ENCODE peak calls at places on chromosomes 3 and 15, in four cellular contexts. O is GM12878, E is HepG2, W is K562. L is an unnamed sample.

GRCh38 chr15:76285241-76285825 is 25.9 kb downstream of the ETFA start:
- DNase-seq in O (no peak), E (peak), W (peak), L (no peak)

GRCh38 chr3:179068779-179069530 is 2.7 kb downstream of the ZMAT3 start:
- DNase-seq in O (no peak), E (no peak), W (peak), L (no peak)

GRCh38 chr3:114857281-114857680 is 289.8 kb downstream of the ZBTB20 start:
- DNase-seq in O (no peak), E (no peak), W (no peak), L (no peak)

GRCh38 chr15:50712018-50712417 is 25.4 kb upstream of the TRPM7 start:
- DNase-seq in O (no peak), E (no peak), W (no peak), L (no peak)

GRCh38 chr3:171824824-171825221 is 14.5 kb upstream of the PLD1 start:
- DNase-seq in O (no peak), E (no peak), W (no peak), L (no peak)

GRCh38 chr3:152404976-152405375 is 136.2 kb downstream of the MBNL1 start:
- DNase-seq in O (no peak), E (no peak), W (no peak), L (no peak)

GRCh38 chr3:10707089-10707983 is 108.7 kb upstream of the SLC6A11 start:
- DNase-seq in O (no peak), E (no peak), W (no peak), L (no peak)

GRCh38 chr3:193499152-193499551 is 55.5 kb downstream of the ATP13A4 start:
- DNase-seq in O (no peak), E (no peak), W (no peak), L (no peak)

GRCh38 chr3:42492508-42493080 is 9.8 kb upstream of the VIPR1 start:
- DNase-seq in O (no peak), E (no peak), W (no peak), L (no peak)

GRCh38 chr15:51390932-51391432 is 49.5 kb downstream of the GLDN start:
- DNase-seq in O (no peak), E (no peak), W (no peak), L (no peak)

GRCh38 chr3:71718069-71718468 is 7.1 kb downstream of the EIF4E3 start:
- DNase-seq in O (no peak), E (no peak), W (no peak), L (no peak)

GRCh38 chr15:74906193-74906449 is 530 bp downstream of the FAM219B start:
- DNase-seq in O (no peak), E (no peak), W (no peak), L (no peak)

GRCh38 chr3:158489181-158489580 is 81.8 kb upstream of the MLF1 start:
- DNase-seq in O (no peak), E (no peak), W (no peak), L (no peak)

GRCh38 chr3:33467786-33468185 is 27.6 kb upstream of the UBP1 start:
- DNase-seq in O (no peak), E (peak), W (no peak), L (no peak)

GRCh38 chr3:195035345-195036202 is 235.4 kb downstream of the XXYLT1 start:
- DNase-seq in O (no peak), E (no peak), W (no peak), L (no peak)

GRCh38 chr15:77944002-77944867 is 133.3 kb downstream of the TBC1D2B start:
- DNase-seq in O (no peak), E (peak), W (peak), L (peak)

GRCh38 chr15:82045179-82045891 is 483 bp downstream of the MEX3B start:
- DNase-seq in O (no peak), E (no peak), W (no peak), L (no peak)
- TF ChIP-seq POLR2A in O (no peak), E (no peak), W (no peak), L (no peak)

GRCh38 chr3:135964160-135964955 is 1.2 kb upstream of the PPP2R3A start:
- DNase-seq in O (no peak), E (no peak), W (no peak), L (no peak)
- TF ChIP-seq SIN3A in O (no peak), E (no peak), W (no peak), L (no peak)

GRCh38 chr3:141311496-141312358 is 56.6 kb upstream of the ZBTB38 start:
- DNase-seq in O (peak), E (peak), W (peak), L (peak)
- TF ChIP-seq POLR2A in O (peak), E (peak), W (peak), L (no peak)

GRCh38 chr3:124078978-124079911 is 87.3 kb upstream of the ROPN1 start:
- DNase-seq in O (no peak), E (peak), W (peak), L (peak)

GRCh38 chr3:124079912-124080276 is 88.0 kb upstream of the ROPN1 start:
- DNase-seq in O (no peak), E (no peak), W (no peak), L (no peak)

GRCh38 chr3:124076231-124076630 is 84.3 kb upstream of the ROPN1 start:
- DNase-seq in O (no peak), E (no peak), W (no peak), L (no peak)

GRCh38 chr3:124075758-124076157 is 83.8 kb upstream of the ROPN1 start:
- DNase-seq in O (no peak), E (no peak), W (no peak), L (no peak)
- TF ChIP-seq SIN3A in O (no peak), E (no peak), W (no peak), L (no peak)

L was measured in HCT116.